ENCODE peak calls at places on chromosomes 16 and 17, in four cellular contexts. F is lower leg skin, B is ascending aorta, V is tibial nerve. E is an unnamed sample.

GRCh38 chr17:48054238-48055185 is 6.4 kb downstream of the NFE2L1 start:
- DNase-seq in V (peak; percentile 60), B (no peak), F (peak; percentile 91), E (no peak)

GRCh38 chr16:47213761-47214440 is 70.2 kb upstream of the NETO2 start:
- DNase-seq in F (no peak), V (no peak), B (no peak), E (no peak)

GRCh38 chr17:7912927-7913524 is 3.1 kb downstream of the RNF227 start:
- DNase-seq in F (no peak), B (no peak), V (no peak), E (no peak)

GRCh38 chr17:62757518-62757951 is 50.6 kb downstream of the MARCHF10 start:
- DNase-seq in B (no peak), V (no peak), F (no peak), E (no peak)

GRCh38 chr16:51807551-51807950 is 656.5 kb upstream of the SALL1 start:
- DNase-seq in F (no peak), V (no peak), B (no peak), E (no peak)

GRCh38 chr16:89357055-89357454 is 133.3 kb downstream of the ANKRD11 start:
- DNase-seq in V (no peak), B (no peak), F (no peak), E (no peak)

GRCh38 chr17:77881545-77881944 is 77.0 kb upstream of the TNRC6C start:
- DNase-seq in B (peak; percentile 91), F (peak; percentile 95), V (peak; percentile 54), E (peak; percentile 91)

GRCh38 chr17:32936894-32937500 is 9.0 kb downstream of the TMEM98 start:
- DNase-seq in B (peak; percentile 86), F (peak; percentile 93), V (peak; percentile 53), E (no peak)

GRCh38 chr17:1985093-1985492 is 40.0 kb downstream of the RTN4RL1 start:
- DNase-seq in B (no peak), F (no peak), V (no peak), E (no peak)

GRCh38 chr17:78735832-78736525 is 46.1 kb downstream of the CYTH1 start:
- DNase-seq in V (no peak), F (peak; percentile 31), B (no peak), E (no peak)

GRCh38 chr16:77877712-77878111 is 89.3 kb downstream of the VAT1L start:
- DNase-seq in B (no peak), F (no peak), V (no peak), E (no peak)

GRCh38 chr17:69581061-69581955 is 166.8 kb downstream of the MAP2K6 start:
- DNase-seq in F (no peak), V (no peak), B (no peak), E (no peak)

GRCh38 chr16:26740771-26741170 is 326.0 kb upstream of the C16orf82 start:
- DNase-seq in F (no peak), V (no peak), B (no peak), E (no peak)

GRCh38 chr16:83992624-83993023 is 24.6 kb downstream of the NECAB2 start:
- DNase-seq in V (no peak), B (no peak), F (no peak), E (no peak)

GRCh38 chr16:73091199-73091598 is 43.3 kb upstream of the ZFHX3 start:
- DNase-seq in B (peak; percentile 67), V (no peak), F (no peak), E (no peak)

GRCh38 chr17:35147313-35147982 is at the start of gene UNC45B:
- DNase-seq in F (no peak), V (no peak), B (no peak), E (no peak)

GRCh38 chr17:902463-902862 is 77.1 kb downstream of the NXN start:
- DNase-seq in B (no peak), V (no peak), F (no peak), E (no peak)

GRCh38 chr16:8372141-8372540 is 218.2 kb downstream of the TMEM114 start:
- DNase-seq in B (no peak), V (no peak), F (no peak), E (no peak)

GRCh38 chr17:8151120-8151640 is 1.0 kb downstream of the PER1 start:
- DNase-seq in B (peak; percentile 96), F (peak; percentile 98), V (peak; percentile 78), E (peak; percentile 97)

GRCh38 chr17:40909351-40909750 is 24.3 kb upstream of the KRT20 start:
- DNase-seq in B (peak; percentile 92), F (peak; percentile 94), V (peak; percentile 67), E (peak; percentile 87)

GRCh38 chr17:61309362-61309761 is 90.3 kb upstream of the TBX2 start:
- DNase-seq in V (no peak), F (no peak), B (no peak), E (peak; percentile 66)

GRCh38 chr16:11126389-11127072 is 129.5 kb downstream of the SOCS1 start:
- DNase-seq in F (no peak), B (no peak), V (no peak), E (no peak)

GRCh38 chr16:84618428-84619102 is 687 bp upstream of the COTL1 start:
- DNase-seq in F (no peak), B (peak; percentile 79), V (no peak), E (peak; percentile 78)

GRCh38 chr16:16028311-16028999 is 79.0 kb downstream of the ABCC1 start:
- DNase-seq in B (no peak), F (no peak), V (no peak), E (no peak)

GRCh38 chr17:2266865-2267228 is 36.7 kb downstream of the SMG6 start:
- DNase-seq in V (no peak), B (no peak), F (no peak), E (no peak)

GRCh38 chr16:10754941-10755340 is 11.3 kb downstream of the NUBP1 start:
- DNase-seq in V (no peak), F (no peak), B (no peak), E (no peak)

GRCh38 chr16:83728518-83728917 is 79.3 kb upstream of the HSBP1 start:
- DNase-seq in B (no peak), F (no peak), V (no peak), E (no peak)

DNA sequence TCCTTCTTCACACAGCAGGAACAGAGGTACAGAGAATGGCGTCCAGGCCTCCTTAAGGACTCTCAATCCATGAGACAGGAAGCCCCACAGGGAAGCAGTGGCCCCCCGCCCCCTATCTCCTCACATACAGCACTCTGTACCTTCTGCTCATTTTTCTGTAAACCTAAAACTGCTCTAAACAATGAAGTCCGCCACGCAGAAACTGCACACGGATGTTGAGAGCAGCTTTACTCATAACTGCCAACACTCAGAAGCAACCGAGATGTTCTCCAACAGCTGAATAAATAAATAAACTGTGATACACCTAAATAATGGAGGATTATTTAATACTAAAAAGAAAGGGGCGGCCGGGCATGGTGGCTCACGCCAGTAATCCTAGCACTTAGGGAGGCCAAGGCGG is 9.9 kb downstream of the TBC1D16 start:
- DNase-seq in F (no peak), B (no peak), V (no peak), E (no peak)
- H3K4me3 ChIP-seq in F (no peak overlapping the region), B (no peak overlapping the region), V (no peak overlapping the region), E (no peak overlapping the region)

GRCh38 chr17:10775740-10776333 is 28.1 kb downstream of the TMEM238L start:
- DNase-seq in B (no peak), V (no peak), F (no peak), E (no peak)
- H3K4me3 ChIP-seq in B (no peak overlapping the region), V (no peak overlapping the region), F (no peak overlapping the region), E (no peak overlapping the region)

DNA sequence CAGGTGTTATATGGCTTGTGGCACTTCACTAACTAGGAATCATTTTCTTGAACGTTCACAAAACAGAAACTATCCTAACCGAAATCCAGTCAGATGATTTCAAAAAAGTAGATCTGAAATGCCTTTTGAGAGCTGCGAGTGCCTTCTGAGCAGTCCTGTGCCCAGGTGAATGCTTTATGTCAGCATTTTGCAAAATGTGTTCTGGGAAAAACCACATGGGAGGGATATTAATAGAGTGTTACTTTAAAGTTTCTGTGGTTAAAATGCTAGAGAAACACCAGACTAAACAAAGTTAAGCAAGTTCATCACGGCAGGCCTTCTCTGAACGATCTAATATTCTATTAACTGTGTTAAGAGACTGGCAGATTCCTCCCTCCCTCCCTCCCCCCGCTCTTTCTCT is 15.8 kb upstream of the RGS9 start:
- DNase-seq in B (no peak), V (no peak), F (no peak), E (no peak)
- H3K4me3 ChIP-seq in B (no peak overlapping the region), V (no peak overlapping the region), F (no peak overlapping the region), E (no peak overlapping the region)

GRCh38 chr16:1532081-1532760 is 1.2 kb upstream of the TMEM204 start:
- DNase-seq in B (peak; percentile 86), V (peak; percentile 67), F (peak; percentile 93), E (peak; percentile 93)
- H3K4me3 ChIP-seq in B (peak overlapping the region; percentile 68), V (no peak overlapping the region), F (no peak overlapping the region), E (peak overlapping the region; percentile 80)

GRCh38 chr17:65572581-65573282 is 11.3 kb upstream of the AXIN2 start:
- DNase-seq in V (no peak), F (no peak), B (no peak), E (no peak)
- H3K4me3 ChIP-seq in V (no peak overlapping the region), F (no peak overlapping the region), B (no peak overlapping the region), E (no peak overlapping the region)

GRCh38 chr17:49342575-49342936 is 19.5 kb downstream of the ZNF652 start:
- DNase-seq in B (no peak), V (no peak), F (no peak), E (no peak)
- H3K4me3 ChIP-seq in B (no peak overlapping the region), V (no peak overlapping the region), F (no peak overlapping the region), E (no peak overlapping the region)

GRCh38 chr17:44547625-44548297 is 9.5 kb upstream of the FZD2 start:
- DNase-seq in F (no peak), B (no peak), V (no peak), E (no peak)
- H3K4me3 ChIP-seq in F (no peak overlapping the region), B (no peak overlapping the region), V (no peak overlapping the region), E (no peak overlapping the region)

GRCh38 chr16:70434489-70435260 is 4.2 kb downstream of the ST3GAL2 start:
- DNase-seq in B (no peak), V (no peak), F (no peak), E (no peak)

GRCh38 chr16:70430667-70431536 is 8.0 kb downstream of the ST3GAL2 start:
- DNase-seq in B (no peak), F (no peak), V (no peak), E (no peak)

GRCh38 chr16:70433456-70434103 is 5.3 kb downstream of the ST3GAL2 start:
- DNase-seq in F (no peak), B (peak; percentile 72), V (no peak), E (peak; percentile 83)

GRCh38 chr16:70432304-70432799 is 6.5 kb downstream of the ST3GAL2 start:
- DNase-seq in V (no peak), F (no peak), B (no peak), E (no peak)

DNA sequence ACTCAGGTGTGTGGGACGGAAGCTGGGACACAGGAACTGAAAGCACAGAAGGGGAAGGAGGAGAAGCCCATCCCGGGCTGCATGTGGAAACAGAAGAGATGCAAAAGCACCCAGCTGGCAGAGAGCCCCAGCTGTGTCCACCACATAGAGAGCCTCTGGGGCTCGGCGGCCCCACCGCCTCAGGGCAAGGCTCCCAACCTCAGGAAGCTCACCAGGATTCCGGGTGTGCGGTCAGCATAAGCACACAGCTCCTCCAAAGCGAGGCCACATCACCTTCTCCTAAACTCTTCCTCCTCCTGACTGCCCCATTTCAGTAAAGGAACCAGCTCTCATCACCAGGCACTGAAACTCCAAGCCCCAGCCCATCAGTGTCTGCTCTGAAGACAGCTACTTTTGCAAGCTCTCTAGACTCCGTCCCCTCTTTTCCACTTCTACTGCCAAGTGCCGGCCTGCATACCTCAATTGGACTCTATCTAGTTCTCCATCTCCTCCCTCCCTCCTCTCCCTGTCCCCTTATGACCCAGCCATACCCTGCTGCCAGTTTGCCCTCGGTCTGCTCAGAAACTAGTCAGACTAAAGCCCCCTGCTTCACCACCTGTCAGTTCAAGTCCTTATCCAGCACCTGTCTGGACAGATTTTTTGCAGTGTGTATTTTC is 6.0 kb downstream of the ST3GAL2 start:
- DNase-seq in B (no peak), F (no peak), V (no peak), E (no peak)
- H3K4me3 ChIP-seq in B (peak overlapping the region; percentile 30), F (no peak overlapping the region), V (no peak overlapping the region), E (peak overlapping the region; percentile 47)

GRCh38 chr16:49378816-49379215 is 5.2 kb downstream of the C16orf78 start:
- DNase-seq in V (no peak), F (no peak), B (no peak), E (peak; percentile 33)
- H3K4me3 ChIP-seq in V (no peak overlapping the region), F (no peak overlapping the region), B (no peak overlapping the region), E (no peak overlapping the region)